ENCODE peak calls at places on chromosomes 2 and 18, in four cellular contexts. C, W, Z and H are unnamed samples.

GRCh38 chr2:10798783-10799182 is 13.8 kb downstream of the PDIA6 start:
- DNase-seq in W (no peak), Z (peak), C (peak), H (no peak)

GRCh38 chr2:70463581-70463980 is 90.0 kb downstream of the TGFA start:
- DNase-seq in Z (no peak), C (no peak), W (no peak), H (no peak)

GRCh38 chr2:162126145-162126926 is 25.7 kb downstream of the GCG start:
- DNase-seq in C (no peak), Z (no peak), W (no peak), H (no peak)

GRCh38 chr2:218897394-218898108 is 16.9 kb downstream of the WNT10A start:
- DNase-seq in W (no peak), Z (no peak), C (no peak), H (peak)

GRCh38 chr2:68556384-68556783 is 87.0 kb upstream of the PROKR1 start:
- DNase-seq in Z (no peak), C (peak), W (no peak), H (no peak)

GRCh38 chr2:204950695-204951094 is 405.4 kb downstream of the PARD3B start:
- DNase-seq in W (no peak), C (peak), Z (no peak), H (no peak)

GRCh38 chr2:188600536-188601210 is 309.0 kb downstream of the GULP1 start:
- DNase-seq in Z (peak), C (peak), W (no peak), H (no peak)

GRCh38 chr2:71348302-71348701 is 16.7 kb downstream of the ZNF638 start:
- DNase-seq in W (no peak), C (peak), Z (peak), H (no peak)

GRCh38 chr18:45997689-45998088 is 30.6 kb upstream of the EPG5 start:
- DNase-seq in W (no peak), Z (no peak), C (no peak), H (no peak)

GRCh38 chr2:77521931-77522470 is at the start of gene LRRTM4:
- DNase-seq in W (no peak), Z (peak), C (no peak), H (no peak)

GRCh38 chr2:96528680-96529375 is 7.7 kb upstream of the ARID5A start:
- DNase-seq in C (no peak), W (no peak), Z (no peak), H (no peak)

GRCh38 chr2:8986327-8986976 is 17.0 kb downstream of the MBOAT2 start:
- DNase-seq in W (no peak), C (no peak), Z (peak), H (no peak)

GRCh38 chr18:46622999-46623398 is 34.0 kb downstream of the LOXHD1 start:
- DNase-seq in C (peak), W (no peak), Z (peak), H (no peak)

GRCh38 chr18:56541790-56542189 is 96.6 kb downstream of the TXNL1 start:
- DNase-seq in W (no peak), C (no peak), Z (no peak), H (no peak)

GRCh38 chr18:75204978-75205759 is 3.8 kb downstream of the PTGR3 start:
- DNase-seq in Z (no peak), C (peak), W (no peak), H (no peak)